ENCODE peak calls at places on chromosomes 3 and 15, in nine cellular contexts. B is hepatocyte, A is HFFc6, C is foreskin fibroblast, D is stomach, L is B cell, F is cardiac fibroblast, V is progenitor cell of endocrine pancreas, G is left ventricle myocardium inferior. Y is an unnamed sample.

GRCh38 chr3:170090601-170090981 is 52.8 kb downstream of the GPR160 start:
- DNase-seq in B (no peak), A (no peak), C (no peak), D (no peak), L (no peak), F (no peak), V (no peak), G (no peak), Y (no peak)

GRCh38 chr3:29694783-29695182 is 413.9 kb downstream of the RBMS3 start:
- DNase-seq in B (peak; percentile 76), A (peak; percentile 93), C (peak; percentile 86), D (no peak), L (no peak), F (peak; percentile 97), V (no peak), G (no peak), Y (peak; percentile 42)

GRCh38 chr15:47820780-47821319 is 103.5 kb downstream of the SEMA6D start:
- DNase-seq in B (no peak), A (no peak), C (peak; percentile 51), D (no peak), L (no peak), F (peak; percentile 70), V (no peak), G (no peak), Y (no peak)

GRCh38 chr3:168272343-168272984 is 176.7 kb upstream of the GOLIM4 start:
- DNase-seq in B (no peak), A (no peak), C (peak; percentile 2), D (no peak), L (no peak), F (peak; percentile 17), V (no peak), G (no peak), Y (no peak)

GRCh38 chr3:152738656-152739055 is 96.3 kb upstream of the P2RY1 start:
- DNase-seq in B (no peak), A (no peak), C (no peak), D (no peak), L (no peak), F (peak; percentile 79), V (no peak), G (no peak), Y (no peak)

GRCh38 chr3:189041482-189042090 is 130.2 kb upstream of the TPRG1 start:
- DNase-seq in B (peak; percentile 44), A (no peak), C (peak; percentile 7), D (peak; percentile 34), L (peak; percentile 64), F (peak; percentile 52), V (no peak), G (no peak), Y (peak; percentile 59)

GRCh38 chr3:24002129-24002528 is 57.0 kb downstream of the NR1D2 start:
- DNase-seq in B (no peak), A (no peak), C (no peak), D (no peak), L (no peak), F (no peak), V (no peak), G (no peak), Y (no peak)

GRCh38 chr3:158896729-158897128 is 94.9 kb downstream of the MFSD1 start:
- DNase-seq in B (no peak), A (no peak), C (no peak), D (no peak), L (no peak), F (no peak), V (no peak), G (no peak), Y (no peak)

GRCh38 chr3:53056442-53056841 is 10.6 kb upstream of the SFMBT1 start:
- DNase-seq in B (no peak), A (no peak), C (no peak), D (peak; percentile 17), L (no peak), F (no peak), V (no peak), G (no peak), Y (no peak)

GRCh38 chr3:186241910-186242821 is 119.9 kb downstream of the DGKG start:
- DNase-seq in B (peak; percentile 84), A (peak; percentile 36), C (peak; percentile 39), D (peak; percentile 76), L (peak; percentile 55), F (peak; percentile 74), V (no peak), G (peak; percentile 74), Y (peak; percentile 68)

GRCh38 chr15:77002954-77003912 is 8.3 kb downstream of the PSTPIP1 start:
- DNase-seq in B (no peak), A (no peak), C (no peak), D (peak; percentile 53), L (peak; percentile 83), F (no peak), V (no peak), G (peak; percentile 44), Y (no peak)

GRCh38 chr3:194203482-194204035 is 67.6 kb downstream of the HES1 start:
- DNase-seq in B (no peak), A (no peak), C (no peak), D (no peak), L (peak; percentile 60), F (no peak), V (no peak), G (no peak), Y (no peak)

GRCh38 chr3:146970236-146970635 is 365.1 kb upstream of the PLSCR5 start:
- DNase-seq in B (no peak), A (peak; percentile 28), C (no peak), D (no peak), L (no peak), F (no peak), V (no peak), G (no peak), Y (no peak)

GRCh38 chr3:190581041-190581501 is 67.2 kb downstream of the IL1RAP start:
- DNase-seq in B (no peak), A (peak; percentile 11), C (peak; percentile 21), D (no peak), L (no peak), F (peak; percentile 66), V (no peak), G (no peak), Y (no peak)

GRCh38 chr3:25863560-25863959 is 73.7 kb downstream of the OXSM start:
- DNase-seq in B (no peak), A (no peak), C (no peak), D (no peak), L (no peak), F (no peak), V (no peak), G (no peak), Y (no peak)

GRCh38 chr3:4504340-4505261 is 11.5 kb downstream of the ITPR1 start:
- DNase-seq in B (no peak), A (no peak), C (no peak), D (no peak), L (peak; percentile 49), F (peak; percentile 39), V (no peak), G (no peak), Y (no peak)

GRCh38 chr3:61221759-61222362 is 29.4 kb downstream of the FHIT start:
- DNase-seq in B (no peak), A (no peak), C (no peak), D (no peak), L (no peak), F (no peak), V (no peak), G (no peak), Y (no peak)

GRCh38 chr3:157064402-157064801 is 95.5 kb downstream of the CCNL1 start:
- DNase-seq in B (no peak), A (no peak), C (no peak), D (no peak), L (peak; percentile 59), F (no peak), V (no peak), G (no peak), Y (no peak)

GRCh38 chr3:73437828-73438227 is 186.9 kb downstream of the PDZRN3 start:
- DNase-seq in B (no peak), A (no peak), C (no peak), D (no peak), L (no peak), F (no peak), V (no peak), G (no peak), Y (no peak)

GRCh38 chr15:55168350-55168974 is 28.3 kb downstream of the RSL24D1 start:
- DNase-seq in B (peak; percentile 79), A (peak; percentile 57), C (peak; percentile 45), D (peak; percentile 48), L (peak; percentile 55), F (peak; percentile 77), V (peak; percentile 32), G (no peak), Y (peak; percentile 44)
- TF ChIP-seq CTCF in B (peak; percentile 71), A (peak; percentile 84), C (peak; percentile 90), D (no peak), L (peak; percentile 82), F (peak; percentile 88), V (peak; percentile 85), G (peak; percentile 74), Y (peak; percentile 20)

GRCh38 chr15:66101715-66102395 is 151.7 kb downstream of the MEGF11 start:
- DNase-seq in B (no peak), A (no peak), C (no peak), D (no peak), L (no peak), F (no peak), V (no peak), G (no peak), Y (no peak)
- TF ChIP-seq CTCF in B (no peak), A (no peak), C (no peak), D (no peak), L (no peak), F (no peak), V (no peak), G (no peak), Y (no peak)

GRCh38 chr15:59689626-59690236 is 611 bp upstream of the BNIP2 start:
- DNase-seq in B (peak; percentile 82), A (peak; percentile 74), C (peak; percentile 62), D (peak; percentile 88), L (peak; percentile 74), F (peak; percentile 83), V (peak; percentile 25), G (peak; percentile 86), Y (peak; percentile 95)
- TF ChIP-seq CTCF in B (no peak), A (no peak), C (no peak), D (no peak), L (no peak), F (no peak), V (no peak), G (no peak), Y (no peak)

GRCh38 chr15:99958426-99959097 is 225.3 kb upstream of the LYSMD4 start:
- DNase-seq in B (no peak), A (no peak), C (no peak), D (no peak), L (no peak), F (no peak), V (no peak), G (no peak), Y (no peak)

GRCh38 chr15:99963976-99964375 is 230.7 kb upstream of the LYSMD4 start:
- DNase-seq in B (no peak), A (no peak), C (no peak), D (no peak), L (no peak), F (no peak), V (no peak), G (no peak), Y (no peak)

GRCh38 chr15:99962006-99962561 is 228.8 kb upstream of the LYSMD4 start:
- DNase-seq in B (no peak), A (no peak), C (no peak), D (no peak), L (no peak), F (no peak), V (peak; percentile 2), G (no peak), Y (no peak)

GRCh38 chr15:99963096-99963825 is 230.0 kb upstream of the LYSMD4 start:
- DNase-seq in B (no peak), A (no peak), C (no peak), D (no peak), L (no peak), F (peak; percentile 67), V (peak; percentile 3), G (no peak), Y (peak; percentile 7)

GRCh38 chr15:99961011-99961441 is 227.8 kb upstream of the LYSMD4 start:
- DNase-seq in B (peak; percentile 74), A (no peak), C (no peak), D (no peak), L (no peak), F (peak; percentile 67), V (no peak), G (no peak), Y (no peak)
- TF ChIP-seq CTCF in B (peak; percentile 48), A (peak; percentile 35), C (no peak), D (no peak), L (no peak), F (no peak), V (peak; percentile 39), G (peak; percentile 61), Y (no peak)